ENCODE peak calls at places on chromosome 10, in six cellular contexts. E, X, W, S, B and Q are unnamed samples.

GRCh38 chr10:44405038-44405437 is 20.1 kb upstream of the CXCL12 start:
- DNase-seq in E (no peak), X (no peak), W (no peak), S (no peak), B (no peak), Q (no peak)

GRCh38 chr10:121566755-121567154 is 31.5 kb downstream of the FGFR2 start:
- DNase-seq in E (no peak), X (no peak), W (no peak), S (no peak), B (no peak), Q (no peak)

GRCh38 chr10:86785021-86785420 is 28.6 kb downstream of the BMPR1A start:
- DNase-seq in E (no peak), X (no peak), W (no peak), S (no peak), B (no peak), Q (no peak)

GRCh38 chr10:104548090-104548489 is 93.0 kb upstream of the SORCS3 start:
- DNase-seq in E (no peak), X (peak; percentile 70), W (peak; percentile 36), S (no peak), B (no peak), Q (no peak)

GRCh38 chr10:125209591-125210373 is 49.4 kb upstream of the CTBP2 start:
- DNase-seq in E (no peak), X (no peak), W (no peak), S (no peak), B (no peak), Q (no peak)

GRCh38 chr10:100715445-100716385 is 29.7 kb upstream of the PAX2 start:
- DNase-seq in E (no peak), X (no peak), W (no peak), S (no peak), B (no peak), Q (no peak)

GRCh38 chr10:131982185-131982756 is 548 bp upstream of the BNIP3 start:
- DNase-seq in E (no peak), X (no peak), W (no peak), S (no peak), B (no peak), Q (no peak)

GRCh38 chr10:119197921-119198320 is 9.4 kb upstream of the GRK5 start:
- DNase-seq in E (no peak), X (no peak), W (peak; percentile 57), S (no peak), B (no peak), Q (no peak)

GRCh38 chr10:80137926-80138325 is 5.4 kb downstream of the PLAC9 start:
- DNase-seq in E (no peak), X (no peak), W (no peak), S (no peak), B (no peak), Q (no peak)

GRCh38 chr10:74213571-74214162 is 62.6 kb downstream of the ADK start:
- DNase-seq in E (no peak), X (peak; percentile 25), W (peak; percentile 62), S (no peak), B (peak; percentile 49), Q (peak; percentile 64)

GRCh38 chr10:98186681-98187080 is 52.2 kb downstream of the R3HCC1L start:
- DNase-seq in E (no peak), X (no peak), W (no peak), S (no peak), B (no peak), Q (no peak)

GRCh38 chr10:8321990-8322389 is 267.5 kb downstream of the GATA3 start:
- DNase-seq in E (peak; percentile 41), X (no peak), W (no peak), S (no peak), B (peak; percentile 85), Q (no peak)

GRCh38 chr10:21171936-21172773 is 275.0 kb upstream of the NEBL start:
- DNase-seq in E (no peak), X (no peak), W (no peak), S (peak; percentile 43), B (no peak), Q (no peak)

GRCh38 chr10:123607386-123607785 is 58.8 kb upstream of the GPR26 start:
- DNase-seq in E (no peak), X (no peak), W (no peak), S (no peak), B (no peak), Q (no peak)

GRCh38 chr10:102281103-102281502 is 35.8 kb downstream of the GBF1 start:
- DNase-seq in E (no peak), X (no peak), W (peak; percentile 46), S (no peak), B (no peak), Q (no peak)

GRCh38 chr10:33481184-33481583 is 146.7 kb upstream of the NRP1 start:
- DNase-seq in E (no peak), X (no peak), W (no peak), S (no peak), B (no peak), Q (no peak)

GRCh38 chr10:4046722-4047354 is 261.8 kb upstream of the KLF6 start:
- DNase-seq in E (no peak), X (no peak), W (no peak), S (no peak), B (no peak), Q (no peak)

GRCh38 chr10:69801434-69802315 is at the start of gene COL13A1:
- DNase-seq in E (no peak), X (peak; percentile 93), W (peak; percentile 67), S (peak; percentile 39), B (peak; percentile 29), Q (no peak)

GRCh38 chr10:51937736-51938135 is 238.3 kb upstream of the CSTF2T start:
- DNase-seq in E (no peak), X (no peak), W (peak; percentile 70), S (no peak), B (no peak), Q (no peak)

GRCh38 chr10:78424721-78425120 is 391.1 kb downstream of the RPS24 start:
- DNase-seq in E (no peak), X (peak; percentile 35), W (peak; percentile 27), S (no peak), B (no peak), Q (no peak)

GRCh38 chr10:21885940-21886339 is 117.6 kb downstream of the DNAJC1 start:
- DNase-seq in E (no peak), X (no peak), W (no peak), S (no peak), B (no peak), Q (no peak)

GRCh38 chr10:71727429-71728217 is 8.0 kb upstream of the C10orf105 start:
- DNase-seq in E (peak; percentile 75), X (peak; percentile 63), W (peak; percentile 20), S (no peak), B (peak; percentile 78), Q (peak; percentile 91)

GRCh38 chr10:6135039-6135438 is 46.2 kb downstream of the RBM17 start:
- DNase-seq in E (no peak), X (no peak), W (no peak), S (no peak), B (no peak), Q (no peak)

GRCh38 chr10:74634995-74635536 is 191.3 kb upstream of the KAT6B start:
- DNase-seq in E (no peak), X (no peak), W (no peak), S (no peak), B (no peak), Q (no peak)

GRCh38 chr10:80187465-80188409 is 17.6 kb downstream of the ANXA11 start:
- DNase-seq in E (peak; percentile 80), X (no peak), W (no peak), S (no peak), B (no peak), Q (peak; percentile 92)

GRCh38 chr10:97514344-97514743 is 15.6 kb downstream of the UBTD1 start:
- DNase-seq in E (no peak), X (peak; percentile 27), W (no peak), S (no peak), B (no peak), Q (no peak)

GRCh38 chr10:17206210-17206709 is 4.8 kb upstream of the TRDMT1 start:
- DNase-seq in E (peak; percentile 70), X (no peak), W (peak; percentile 67), S (no peak), B (no peak), Q (peak; percentile 33)

GRCh38 chr10:71678057-71678805 is 41.3 kb downstream of the C10orf105 start:
- DNase-seq in E (no peak), X (no peak), W (no peak), S (no peak), B (no peak), Q (no peak)

GRCh38 chr10:112778579-112778978 is 171.5 kb upstream of the TCF7L2 start:
- DNase-seq in E (no peak), X (no peak), W (peak; percentile 20), S (no peak), B (no peak), Q (no peak)

GRCh38 chr10:68067508-68067907 is 7.6 kb downstream of the HERC4 start:
- DNase-seq in E (no peak), X (no peak), W (no peak), S (no peak), B (no peak), Q (no peak)

GRCh38 chr10:128811943-128812342 is 655.1 kb upstream of the MGMT start:
- DNase-seq in E (no peak), X (no peak), W (no peak), S (no peak), B (no peak), Q (no peak)

GRCh38 chr10:121417298-121417697 is 180.9 kb downstream of the FGFR2 start:
- DNase-seq in E (no peak), X (no peak), W (no peak), S (no peak), B (no peak), Q (no peak)

GRCh38 chr10:110681023-110681681 is 37.0 kb downstream of the RBM20 start:
- DNase-seq in E (peak; percentile 52), X (peak; percentile 87), W (peak; percentile 39), S (no peak), B (peak; percentile 53), Q (no peak)

GRCh38 chr10:103776878-103777591 is 78.3 kb downstream of the SH3PXD2A start:
- DNase-seq in E (no peak), X (no peak), W (no peak), S (no peak), B (peak; percentile 39), Q (no peak)

GRCh38 chr10:98446656-98447221 is at the start of gene HPS1:
- DNase-seq in E (peak; percentile 93), X (peak; percentile 69), W (peak; percentile 73), S (no peak), B (no peak), Q (peak; percentile 79)